ENCODE peak calls at places on chromosomes 16 and 17, in six cellular contexts. One of them, this sample, is unnamed.

GRCh38 chr16:21162661-21163151 is 4.2 kb downstream of the LDAF1 start:
- DNase-seq in PC-3: no peak
- DNase-seq in mesothelial cell of epicardium: no peak
- DNase-seq in NCI-H2081: peak; percentile 27
- DNase-seq in cardiac muscle cell: no peak
- DNase-seq in fibroblast of villous mesenchyme: peak; percentile 74
- DNase-seq in this sample: no peak

GRCh38 chr16:7420843-7421242 is 88.2 kb downstream of the RBFOX1 start:
- DNase-seq in mesothelial cell of epicardium: no peak
- DNase-seq in PC-3: no peak
- DNase-seq in cardiac muscle cell: no peak
- DNase-seq in NCI-H2081: no peak
- DNase-seq in fibroblast of villous mesenchyme: no peak
- DNase-seq in this sample: no peak

GRCh38 chr16:9371713-9372448 is 280.4 kb downstream of the HAPSTR1 start:
- DNase-seq in fibroblast of villous mesenchyme: no peak
- DNase-seq in PC-3: no peak
- DNase-seq in cardiac muscle cell: no peak
- DNase-seq in NCI-H2081: no peak
- DNase-seq in mesothelial cell of epicardium: no peak
- DNase-seq in this sample: no peak

GRCh38 chr16:57540906-57541753 is 1.3 kb upstream of the ADGRG5 start:
- DNase-seq in fibroblast of villous mesenchyme: no peak
- DNase-seq in NCI-H2081: no peak
- DNase-seq in cardiac muscle cell: no peak
- DNase-seq in mesothelial cell of epicardium: peak; percentile 35
- DNase-seq in PC-3: no peak
- DNase-seq in this sample: no peak

GRCh38 chr17:69356625-69357024 is 29.7 kb upstream of the ABCA5 start:
- DNase-seq in fibroblast of villous mesenchyme: no peak
- DNase-seq in PC-3: no peak
- DNase-seq in mesothelial cell of epicardium: no peak
- DNase-seq in NCI-H2081: no peak
- DNase-seq in cardiac muscle cell: no peak
- DNase-seq in this sample: no peak

GRCh38 chr17:42720996-42721583 is 23.8 kb downstream of the EZH1 start:
- DNase-seq in PC-3: peak; percentile 80
- DNase-seq in NCI-H2081: peak; percentile 83
- DNase-seq in mesothelial cell of epicardium: no peak
- DNase-seq in fibroblast of villous mesenchyme: peak; percentile 75
- DNase-seq in cardiac muscle cell: peak; percentile 80
- DNase-seq in this sample: no peak

GRCh38 chr16:77918792-77919707 is 103.3 kb upstream of the CLEC3A start:
- DNase-seq in NCI-H2081: peak; percentile 59
- DNase-seq in PC-3: no peak
- DNase-seq in fibroblast of villous mesenchyme: peak; percentile 85
- DNase-seq in cardiac muscle cell: peak; percentile 20
- DNase-seq in mesothelial cell of epicardium: no peak
- DNase-seq in this sample: no peak

GRCh38 chr17:80830020-80830780 is 161.4 kb upstream of the CHMP6 start:
- DNase-seq in PC-3: no peak
- DNase-seq in mesothelial cell of epicardium: no peak
- DNase-seq in fibroblast of villous mesenchyme: no peak
- DNase-seq in cardiac muscle cell: no peak
- DNase-seq in NCI-H2081: no peak
- DNase-seq in this sample: no peak

GRCh38 chr17:7929158-7930029 is at the start of gene KCNAB3:
- DNase-seq in NCI-H2081: peak; percentile 67
- DNase-seq in fibroblast of villous mesenchyme: peak; percentile 70
- DNase-seq in cardiac muscle cell: peak; percentile 86
- DNase-seq in mesothelial cell of epicardium: peak; percentile 77
- DNase-seq in PC-3: no peak
- DNase-seq in this sample: peak; percentile 42

GRCh38 chr16:19980866-19981265 is 92.8 kb downstream of the GPR139 start:
- DNase-seq in fibroblast of villous mesenchyme: no peak
- DNase-seq in NCI-H2081: no peak
- DNase-seq in PC-3: peak; percentile 15
- DNase-seq in cardiac muscle cell: peak; percentile 25
- DNase-seq in mesothelial cell of epicardium: no peak
- DNase-seq in this sample: no peak

GRCh38 chr17:61517843-61518606 is 65.8 kb downstream of the TBX4 start:
- DNase-seq in PC-3: no peak
- DNase-seq in fibroblast of villous mesenchyme: no peak
- DNase-seq in mesothelial cell of epicardium: no peak
- DNase-seq in NCI-H2081: no peak
- DNase-seq in cardiac muscle cell: no peak
- DNase-seq in this sample: no peak

GRCh38 chr17:80984749-80985148 is 6.9 kb upstream of the CHMP6 start:
- DNase-seq in fibroblast of villous mesenchyme: peak; percentile 88
- DNase-seq in PC-3: no peak
- DNase-seq in cardiac muscle cell: peak; percentile 66
- DNase-seq in NCI-H2081: no peak
- DNase-seq in mesothelial cell of epicardium: no peak
- DNase-seq in this sample: no peak

GRCh38 chr16:57794849-57795430 is 7.4 kb downstream of the KIFC3 start:
- DNase-seq in PC-3: no peak
- DNase-seq in cardiac muscle cell: no peak
- DNase-seq in NCI-H2081: no peak
- DNase-seq in fibroblast of villous mesenchyme: no peak
- DNase-seq in mesothelial cell of epicardium: no peak
- DNase-seq in this sample: no peak

GRCh38 chr16:10180771-10181163 is 1.5 kb downstream of the GRIN2A start:
- DNase-seq in cardiac muscle cell: peak; percentile 85
- DNase-seq in fibroblast of villous mesenchyme: peak; percentile 8
- DNase-seq in NCI-H2081: no peak
- DNase-seq in PC-3: no peak
- DNase-seq in mesothelial cell of epicardium: peak; percentile 73
- DNase-seq in this sample: no peak

GRCh38 chr16:48918520-48919258 is 308.7 kb upstream of the N4BP1 start:
- DNase-seq in NCI-H2081: no peak
- DNase-seq in fibroblast of villous mesenchyme: no peak
- DNase-seq in cardiac muscle cell: no peak
- DNase-seq in mesothelial cell of epicardium: no peak
- DNase-seq in PC-3: peak; percentile 61
- DNase-seq in this sample: no peak

This sample was measured in transverse colon.